ENCODE peak calls at places on chromosomes 11 and 22, in seven cellular contexts. S, G, T, B, U, P and N are unnamed samples.

GRCh38 chr11:79439430-79439892 is 1.4 kb downstream of the TENM4 start:
- DNase-seq in S (no peak), G (no peak), T (no peak), B (peak; percentile 60), U (peak; percentile 44), P (no peak), N (no peak)

GRCh38 chr22:32233091-32233490 is 22.1 kb downstream of the SLC5A4 start:
- DNase-seq in S (no peak), G (no peak), T (no peak), B (no peak), U (no peak), P (no peak), N (no peak)

GRCh38 chr11:115051938-115052590 is 373.7 kb downstream of the NXPE2 start:
- DNase-seq in S (no peak), G (no peak), T (no peak), B (no peak), U (no peak), P (no peak), N (no peak)

GRCh38 chr11:126607374-126607773 is 251.9 kb downstream of the ST3GAL4 start:
- DNase-seq in S (peak; percentile 31), G (peak; percentile 89), T (peak; percentile 61), B (peak; percentile 37), U (peak; percentile 39), P (peak; percentile 82), N (peak; percentile 59)

GRCh38 chr11:92246637-92247036 is 22.0 kb downstream of the FAT3 start:
- DNase-seq in S (no peak), G (no peak), T (no peak), B (no peak), U (peak; percentile 66), P (no peak), N (no peak)

GRCh38 chr11:111734383-111735261 is 31.6 kb downstream of the PPP2R1B start:
- DNase-seq in S (no peak), G (no peak), T (no peak), B (no peak), U (no peak), P (no peak), N (no peak)

GRCh38 chr22:32130464-32130863 is 28.6 kb downstream of the C22orf42 start:
- DNase-seq in S (no peak), G (no peak), T (no peak), B (no peak), U (peak; percentile 16), P (no peak), N (no peak)

GRCh38 chr11:36305047-36305446 is 9.0 kb downstream of the PRR5L start:
- DNase-seq in S (no peak), G (no peak), T (no peak), B (no peak), U (no peak), P (no peak), N (no peak)

GRCh38 chr22:21624880-21625791 is 4.7 kb downstream of the YDJC start:
- DNase-seq in S (no peak), G (no peak), T (no peak), B (no peak), U (no peak), P (no peak), N (no peak)

GRCh38 chr22:37433786-37434185 is 6.5 kb upstream of the ELFN2 start:
- DNase-seq in S (no peak), G (no peak), T (no peak), B (peak; percentile 65), U (no peak), P (no peak), N (no peak)

GRCh38 chr11:92387882-92388281 is 163.3 kb downstream of the FAT3 start:
- DNase-seq in S (no peak), G (no peak), T (no peak), B (peak; percentile 26), U (no peak), P (no peak), N (peak; percentile 35)

GRCh38 chr11:117319214-117319840 is 3.3 kb upstream of the BACE1 start:
- DNase-seq in S (no peak), G (no peak), T (no peak), B (peak; percentile 80), U (no peak), P (no peak), N (no peak)

GRCh38 chr11:18527512-18527911 is 770 bp upstream of the TSG101 start:
- DNase-seq in S (no peak), G (no peak), T (no peak), B (peak; percentile 27), U (peak; percentile 60), P (no peak), N (peak; percentile 18)

GRCh38 chr11:64148200-64148916 is 17.6 kb downstream of the MACROD1 start:
- DNase-seq in S (peak; percentile 27), G (peak; percentile 86), T (peak; percentile 56), B (peak; percentile 45), U (peak; percentile 43), P (peak; percentile 84), N (peak; percentile 94)

GRCh38 chr11:8732748-8733241 is 50.2 kb downstream of the RPL27A start:
- DNase-seq in S (no peak), G (no peak), T (no peak), B (peak; percentile 84), U (peak; percentile 66), P (no peak), N (no peak)

GRCh38 chr11:46335271-46335670 is 12.0 kb upstream of the DGKZ start:
- DNase-seq in S (no peak), G (no peak), T (no peak), B (no peak), U (no peak), P (no peak), N (no peak)

GRCh38 chr11:79044211-79044610 is 396.6 kb downstream of the TENM4 start:
- DNase-seq in S (no peak), G (no peak), T (no peak), B (no peak), U (no peak), P (no peak), N (no peak)

GRCh38 chr22:28025866-28026575 is 107.0 kb upstream of the PITPNB start:
- DNase-seq in S (no peak), G (no peak), T (no peak), B (no peak), U (no peak), P (no peak), N (no peak)

GRCh38 chr11:72754149-72754543 is 1.9 kb upstream of the ARAP1 start:
- DNase-seq in S (no peak), G (no peak), T (no peak), B (no peak), U (no peak), P (no peak), N (no peak)

GRCh38 chr11:35548925-35549561 is 23.6 kb upstream of the PAMR1 start:
- DNase-seq in S (no peak), G (no peak), T (no peak), B (peak; percentile 51), U (no peak), P (peak; percentile 92), N (peak; percentile 87)

GRCh38 chr11:9017773-9018172 is 14.0 kb upstream of the NRIP3 start:
- DNase-seq in S (no peak), G (no peak), T (no peak), B (peak; percentile 14), U (no peak), P (no peak), N (no peak)

GRCh38 chr11:105900515-105901035 is 121.5 kb downstream of the MSANTD4 start:
- DNase-seq in S (no peak), G (no peak), T (no peak), B (no peak), U (no peak), P (no peak), N (no peak)

GRCh38 chr22:21623402-21623970 is 6.3 kb downstream of the YDJC start:
- DNase-seq in S (no peak), G (no peak), T (no peak), B (no peak), U (no peak), P (no peak), N (no peak)

GRCh38 chr11:115459563-115459962 is 44.7 kb downstream of the CADM1 start:
- DNase-seq in S (no peak), G (no peak), T (no peak), B (peak; percentile 93), U (no peak), P (no peak), N (no peak)

GRCh38 chr11:61839742-61840141 is 11.6 kb downstream of the FADS2 start:
- DNase-seq in S (no peak), G (no peak), T (no peak), B (no peak), U (no peak), P (no peak), N (no peak)

GRCh38 chr11:61837411-61838005 is 9.4 kb downstream of the FADS2 start:
- DNase-seq in S (no peak), G (no peak), T (no peak), B (no peak), U (no peak), P (no peak), N (no peak)

GRCh38 chr11:61838501-61838900 is 10.4 kb downstream of the FADS2 start:
- DNase-seq in S (no peak), G (no peak), T (no peak), B (no peak), U (no peak), P (no peak), N (no peak)

GRCh38 chr11:61840371-61840770 is 12.3 kb downstream of the FADS2 start:
- DNase-seq in S (no peak), G (no peak), T (no peak), B (no peak), U (no peak), P (no peak), N (no peak)

GRCh38 chr11:61838921-61839320 is 10.8 kb downstream of the FADS2 start:
- DNase-seq in S (no peak), G (no peak), T (no peak), B (no peak), U (no peak), P (no peak), N (no peak)
- H3K4me1 ChIP-seq in S (no peaks in the 10 kb centered on the region), G (peaks cover 20% of the 10 kb centered on the region), T (peaks cover 5% of the 10 kb centered on the region), B (peaks cover 5% of the 10 kb centered on the region), U (no peaks in the 10 kb centered on the region), P (peaks cover 5% of the 10 kb centered on the region), N (peaks cover 35% of the 10 kb centered on the region)

GRCh38 chr11:128718064-128718463 is 24.2 kb downstream of the FLI1 start:
- DNase-seq in S (no peak), G (peak; percentile 10), T (no peak), B (no peak), U (no peak), P (no peak), N (no peak)
- TF ChIP-seq EZH2 in S (no peak), G (no peak), T (no peak), B (no peak), U (no peak), P (no peak), N (no peak)

GRCh38 chr11:70115778-70116177 is 37.7 kb downstream of the ANO1 start:
- DNase-seq in S (no peak), G (no peak), T (no peak), B (no peak), U (no peak), P (no peak), N (no peak)
- TF ChIP-seq CTCF in S (no peak), G (no peak), T (no peak), B (no peak), U (no peak), P (no peak), N (no peak)

GRCh38 chr11:124884869-124885479 is 12.7 kb downstream of the ROBO4 start:
- DNase-seq in S (no peak), G (no peak), T (no peak), B (no peak), U (no peak), P (no peak), N (no peak)
- H3K4me1 ChIP-seq in S (no peaks in the 10 kb centered on the region), G (no peaks in the 10 kb centered on the region), T (no peaks in the 10 kb centered on the region), B (peaks cover 4% of the 10 kb centered on the region), U (no peaks in the 10 kb centered on the region), P (no peaks in the 10 kb centered on the region), N (no peaks in the 10 kb centered on the region)